ENCODE peak calls at places on chromosomes 16 and 17, in ten cellular contexts. S is tibial artery, L is thoracic aorta, H is sigmoid colon, O is uterus, D is keratinocyte, U is neural progenitor cell, J is stomach, Y is prostate gland, A is colonic mucosa. V is an unnamed sample. For H3K4me1, the result is how much of the 10 kb centered on the place peaks cover.

GRCh38 chr17:81608082-81608481 is 28.8 kb downstream of the NPLOC4 start:
- DNase-seq in S (no peak), L (no peak), H (no peak), O (no peak), D (no peak), U (no peak), J (no peak), Y (no peak), A (no peak), V (no peak)

GRCh38 chr17:1294157-1294717 is 14.8 kb downstream of the TRARG1 start:
- DNase-seq in S (no peak), L (no peak), H (no peak), O (no peak), D (no peak), U (no peak), J (peak), Y (no peak), A (peak), V (no peak)

GRCh38 chr17:848402-848801 is 66.2 kb downstream of the MRM3 start:
- DNase-seq in S (no peak), L (no peak), H (no peak), O (no peak), D (no peak), U (no peak), J (no peak), Y (no peak), A (no peak), V (no peak)

GRCh38 chr16:48816393-48816792 is 206.4 kb upstream of the N4BP1 start:
- DNase-seq in S (no peak), L (no peak), H (no peak), O (no peak), D (no peak), U (no peak), J (no peak), Y (no peak), A (no peak), V (no peak)

GRCh38 chr16:84245933-84246678 is 6.3 kb upstream of the KCNG4 start:
- DNase-seq in S (no peak), L (no peak), H (no peak), O (no peak), D (no peak), U (no peak), J (no peak), Y (no peak), A (no peak), V (no peak)

GRCh38 chr16:15739449-15739848 is 89.4 kb downstream of the NDE1 start:
- DNase-seq in S (no peak), L (no peak), H (no peak), O (no peak), D (no peak), U (no peak), J (no peak), Y (no peak), A (no peak), V (no peak)

GRCh38 chr17:81309859-81310839 is 15.0 kb upstream of the SLC38A10 start:
- DNase-seq in S (no peak), L (no peak), H (no peak), O (no peak), D (no peak), U (no peak), J (no peak), Y (no peak), A (no peak), V (no peak)

GRCh38 chr17:43995150-43995471 is 9.3 kb upstream of the NAGS start:
- DNase-seq in S (no peak), L (no peak), H (no peak), O (no peak), D (no peak), U (no peak), J (no peak), Y (no peak), A (no peak), V (no peak)

GRCh38 chr16:75491876-75492275 is 3.4 kb downstream of the CHST6 start:
- DNase-seq in S (no peak), L (no peak), H (no peak), O (no peak), D (no peak), U (peak), J (no peak), Y (no peak), A (no peak), V (no peak)

GRCh38 chr16:22347100-22347820 is 27.2 kb downstream of the CDR2 start:
- DNase-seq in S (no peak), L (no peak), H (peak), O (no peak), D (no peak), U (no peak), J (no peak), Y (no peak), A (no peak), V (no peak)

GRCh38 chr16:67006930-67007658 is 18.7 kb downstream of the CES4A start:
- DNase-seq in S (no peak), L (no peak), H (no peak), O (no peak), D (no peak), U (no peak), J (no peak), Y (no peak), A (no peak), V (no peak)

GRCh38 chr16:53482123-53482522 is 20.9 kb downstream of the AKTIP start:
- DNase-seq in S (no peak), L (no peak), H (no peak), O (no peak), D (no peak), U (no peak), J (no peak), Y (no peak), A (no peak), V (no peak)

GRCh38 chr17:47844230-47844629 is 3.2 kb upstream of the SCRN2 start:
- DNase-seq in S (no peak), L (no peak), H (no peak), O (no peak), D (no peak), U (no peak), J (no peak), Y (no peak), A (no peak), V (no peak)

GRCh38 chr16:89954462-89954861 is 5.9 kb downstream of the DEF8 start:
- DNase-seq in S (no peak), L (no peak), H (no peak), O (no peak), D (no peak), U (no peak), J (no peak), Y (no peak), A (no peak), V (no peak)

GRCh38 chr16:14549789-14550153 is 80.3 kb downstream of the PARN start:
- DNase-seq in S (no peak), L (no peak), H (no peak), O (no peak), D (no peak), U (no peak), J (peak), Y (no peak), A (no peak), V (no peak)

GRCh38 chr17:73291260-73291801 is 20.5 kb downstream of the CDC42EP4 start:
- DNase-seq in S (peak), L (peak), H (peak), O (peak), D (no peak), U (no peak), J (peak), Y (no peak), A (peak), V (peak)

GRCh38 chr17:21677126-21677910 is 15.0 kb upstream of the KCNJ18 start:
- DNase-seq in S (no peak), L (no peak), H (peak), O (no peak), D (no peak), U (no peak), J (no peak), Y (no peak), A (no peak), V (no peak)

GRCh38 chr16:69720822-69721430 is 5.4 kb downstream of the NQO1 start:
- DNase-seq in S (no peak), L (no peak), H (no peak), O (no peak), D (no peak), U (no peak), J (no peak), Y (no peak), A (no peak), V (no peak)

GRCh38 chr16:85678016-85678415 is 10.7 kb downstream of the GINS2 start:
- DNase-seq in S (no peak), L (no peak), H (no peak), O (no peak), D (no peak), U (no peak), J (no peak), Y (no peak), A (no peak), V (no peak)

GRCh38 chr16:1530883-1531637 is 2.4 kb upstream of the TMEM204 start:
- DNase-seq in S (peak), L (no peak), H (peak), O (peak), D (no peak), U (no peak), J (no peak), Y (peak), A (no peak), V (no peak)

GRCh38 chr17:43549496-43549895 is 3.4 kb upstream of the ETV4 start:
- DNase-seq in S (no peak), L (no peak), H (no peak), O (no peak), D (no peak), U (no peak), J (no peak), Y (no peak), A (no peak), V (no peak)

GRCh38 chr16:89325861-89326471 is 108.5 kb downstream of the ZNF778 start:
- DNase-seq in S (peak), L (no peak), H (peak), O (peak), D (no peak), U (no peak), J (peak), Y (no peak), A (peak), V (peak)

GRCh38 chr17:35616506-35616905 is 29.4 kb downstream of the AP2B1 start:
- DNase-seq in S (no peak), L (no peak), H (no peak), O (no peak), D (no peak), U (no peak), J (no peak), Y (no peak), A (no peak), V (no peak)

GRCh38 chr17:6420173-6420641 is 14.7 kb downstream of the AIPL1 start:
- DNase-seq in S (no peak), L (no peak), H (no peak), O (no peak), D (no peak), U (peak), J (no peak), Y (no peak), A (no peak), V (no peak)

GRCh38 chr17:63974594-63975192 is 2.0 kb upstream of the SCN4A start:
- DNase-seq in S (no peak), L (no peak), H (no peak), O (no peak), D (peak), U (no peak), J (no peak), Y (no peak), A (no peak), V (no peak)

GRCh38 chr17:70225272-70225671 is 55.9 kb downstream of the KCNJ2 start:
- DNase-seq in S (no peak), L (no peak), H (no peak), O (no peak), D (no peak), U (no peak), J (peak), Y (peak), A (no peak), V (no peak)

GRCh38 chr17:58184308-58184985 is 8.1 kb upstream of the EPX start:
- DNase-seq in S (no peak), L (no peak), H (no peak), O (no peak), D (peak), U (peak), J (no peak), Y (no peak), A (no peak), V (no peak)

GRCh38 chr16:229731-230281 is 557 bp upstream of the LUC7L start:
- DNase-seq in S (no peak), L (no peak), H (no peak), O (no peak), D (no peak), U (no peak), J (no peak), Y (no peak), A (no peak), V (no peak)

GRCh38 chr16:67277294-67277998 is 1.9 kb upstream of the PLEKHG4 start:
- DNase-seq in S (peak), L (peak), H (peak), O (peak), D (peak), U (no peak), J (no peak), Y (no peak), A (peak), V (peak)

GRCh38 chr17:61399131-61400057 is at the start of gene TBX2:
- DNase-seq in S (peak), L (peak), H (peak), O (peak), D (no peak), U (peak), J (peak), Y (no peak), A (peak), V (peak)

GRCh38 chr17:14557482-14557881 is 256.6 kb downstream of the HS3ST3B1 start:
- DNase-seq in S (no peak), L (no peak), H (no peak), O (no peak), D (no peak), U (no peak), J (no peak), Y (no peak), A (no peak), V (no peak)

GRCh38 chr17:57396515-57396921 is 140.2 kb downstream of the MSI2 start:
- DNase-seq in S (no peak), L (no peak), H (no peak), O (no peak), D (no peak), U (no peak), J (no peak), Y (no peak), A (peak), V (no peak)

GRCh38 chr17:77281024-77281903 is 140.5 kb downstream of the SEC14L1 start:
- DNase-seq in S (no peak), L (no peak), H (peak), O (peak), D (no peak), U (peak), J (peak), Y (peak), A (peak), V (peak)
- TF ChIP-seq CTCF in S (no peak), L (no peak), H (no peak), O (peak), D (peak), U (peak), J (no peak), Y (peak), A (no peak), V (peak)

DNA sequence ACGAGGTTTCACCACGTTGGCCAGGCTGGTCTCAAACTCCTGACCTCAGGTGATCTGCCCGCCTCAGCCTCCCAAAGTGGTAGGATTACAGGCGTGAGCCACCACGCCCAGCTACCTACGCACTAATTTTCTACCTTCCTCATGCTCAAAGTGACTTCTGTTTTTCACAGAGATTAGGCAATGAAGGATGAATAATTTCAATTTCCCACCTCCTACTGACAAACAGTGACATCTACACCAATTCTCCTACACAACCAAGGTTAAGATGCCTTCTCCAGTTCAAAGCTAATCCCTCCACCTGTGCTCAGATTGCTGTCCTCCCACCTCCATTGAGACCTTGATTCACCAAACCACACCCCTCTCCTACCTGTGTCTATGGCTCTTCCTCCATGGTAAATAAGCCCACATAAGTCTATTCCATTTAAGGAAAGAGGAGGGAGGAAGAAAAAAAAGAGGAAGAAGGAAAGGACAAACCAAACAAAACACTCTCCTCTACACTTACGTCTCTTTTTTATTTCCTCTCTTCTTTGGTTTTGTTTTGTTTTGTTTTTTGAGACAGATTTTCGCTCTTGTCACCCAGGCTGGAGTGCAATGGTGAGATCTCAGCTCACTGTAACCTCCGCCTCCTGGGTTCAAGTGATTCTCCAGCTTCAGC is 5.5 kb upstream of the MED11 start:
- DNase-seq in S (no peak), L (no peak), H (no peak), O (no peak), D (no peak), U (no peak), J (no peak), Y (no peak), A (no peak), V (no peak)
- H3K4me1 ChIP-seq in S (under half), L (under half), H (under half), O (under half), D (under half), U (under half), J (under half), Y (under half), A (under half), V (under half)

GRCh38 chr16:30747331-30747730 is 894 bp upstream of the PHKG2 start:
- DNase-seq in S (no peak), L (no peak), H (no peak), O (no peak), D (no peak), U (no peak), J (no peak), Y (no peak), A (no peak), V (no peak)
- H3K27ac ChIP-seq in S (peak), L (peak), H (peak), O (peak), D (peak), U (peak), J (peak), Y (peak), A (peak), V (peak)

GRCh38 chr16:25135239-25135878 is 23.8 kb downstream of the LCMT1 start:
- DNase-seq in S (no peak), L (no peak), H (no peak), O (no peak), D (no peak), U (no peak), J (no peak), Y (no peak), A (peak), V (no peak)
- TF ChIP-seq CTCF in S (no peak), L (no peak), H (no peak), O (no peak), D (peak), U (no peak), J (no peak), Y (no peak), A (peak), V (no peak)

GRCh38 chr17:66542183-66542966 is 240.0 kb downstream of the PRKCA start:
- DNase-seq in S (no peak), L (no peak), H (no peak), O (no peak), D (no peak), U (no peak), J (no peak), Y (no peak), A (no peak), V (no peak)
- H3K4me1 ChIP-seq in S (under half), L (under half), H (half or more), O (under half), D (under half), U (under half), J (half or more), Y (under half), A (under half), V (under half)

DNA sequence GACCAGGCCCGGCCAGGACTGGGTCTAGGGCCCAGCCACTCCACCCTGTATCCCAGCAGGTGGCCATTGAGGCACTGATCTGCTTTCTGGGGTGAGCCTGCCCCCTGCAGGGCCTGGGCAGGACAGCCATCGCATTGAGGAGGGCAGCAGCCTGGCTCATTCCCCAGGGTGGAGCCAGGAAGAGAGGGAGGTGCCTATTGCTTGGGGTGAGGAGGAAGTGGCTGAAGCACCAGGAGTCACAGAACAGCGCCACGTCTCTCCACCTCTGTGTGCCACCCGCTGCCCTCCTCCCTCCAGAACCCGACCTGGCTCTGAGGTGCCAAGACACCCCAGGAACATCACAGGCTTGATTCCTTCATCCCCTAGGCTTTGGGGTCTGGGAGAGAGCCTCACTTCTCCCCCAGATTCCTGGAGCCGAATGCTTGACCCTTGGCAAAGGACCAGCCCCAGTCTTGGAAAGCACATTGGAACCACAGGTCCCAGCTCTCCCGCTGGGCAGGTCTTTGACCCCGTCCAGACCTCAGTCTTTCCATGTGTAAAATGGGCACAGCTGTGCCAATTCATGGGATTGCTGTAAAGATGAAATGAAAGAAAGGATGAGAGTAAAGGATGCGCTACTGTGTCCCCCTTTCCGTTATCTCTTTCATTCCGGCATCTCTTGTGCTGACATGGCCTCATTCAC is 7.2 kb upstream of the KRT36 start:
- DNase-seq in S (peak), L (no peak), H (no peak), O (peak), D (no peak), U (peak), J (peak), Y (peak), A (peak), V (peak)
- H3K27ac ChIP-seq in S (no peak), L (no peak), H (no peak), O (no peak), D (peak), U (no peak), J (peak), Y (no peak), A (peak), V (no peak)

DNA sequence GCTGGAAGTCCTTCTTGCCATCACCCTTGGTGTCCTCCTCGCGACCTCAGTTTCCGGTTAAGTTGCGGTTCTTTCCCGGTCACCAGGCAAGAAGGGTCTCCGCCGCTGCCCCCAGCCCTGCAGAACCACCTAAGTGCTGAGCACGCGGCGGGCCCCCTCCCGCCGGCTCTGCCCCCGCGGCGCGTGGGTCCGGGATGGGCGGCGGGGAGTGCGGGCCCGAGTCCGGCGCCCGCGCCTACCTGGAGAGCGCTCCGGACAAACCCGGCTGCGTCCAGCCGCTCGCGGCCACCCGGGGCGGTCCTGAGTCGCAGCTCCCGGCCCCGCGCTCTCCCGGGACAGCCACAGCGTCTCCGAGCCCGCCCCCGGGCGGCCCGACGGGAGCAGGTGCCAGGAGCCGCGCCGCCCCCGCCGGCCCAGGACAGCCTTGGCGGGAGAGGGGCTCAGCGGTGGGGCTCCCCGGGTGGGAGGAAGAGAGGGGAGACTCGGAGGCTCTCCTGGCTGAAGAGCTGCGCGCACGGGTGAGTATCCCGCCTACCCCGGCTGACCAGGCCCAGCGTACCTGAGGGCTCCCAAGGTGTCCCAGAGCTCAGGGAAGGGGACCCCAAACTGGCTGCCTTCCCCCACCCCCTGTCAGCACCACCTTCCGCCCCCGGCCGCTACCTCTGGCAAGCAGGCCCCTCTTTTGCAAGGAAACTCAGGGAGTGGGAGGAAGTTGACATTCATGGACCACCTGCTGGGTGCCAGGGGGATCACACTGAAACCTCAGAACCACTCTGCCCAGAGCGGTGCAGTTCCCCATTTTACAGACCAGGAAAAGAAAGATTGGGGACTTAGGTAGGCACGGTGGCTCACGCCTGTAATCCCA is 22.2 kb upstream of the C17orf113 start:
- DNase-seq in S (no peak), L (no peak), H (no peak), O (no peak), D (no peak), U (peak), J (peak), Y (no peak), A (no peak), V (no peak)
- TF ChIP-seq CTCF in S (no peak), L (no peak), H (no peak), O (no peak), D (no peak), U (no peak), J (no peak), Y (no peak), A (no peak), V (no peak)